ENCODE peak calls at places on chromosomes 16 and 17, in six cellular contexts. Z, B, I, H, D and J are unnamed samples.

GRCh38 chr16:69942099-69942491 is 9.0 kb upstream of the CLEC18A start:
- DNase-seq in Z (no peak), D (no peak), B (no peak), H (no peak), I (no peak), J (no peak)

GRCh38 chr17:76585649-76586593 is at the start of gene ST6GALNAC2:
- DNase-seq in I (peak), D (peak), Z (peak), B (peak), H (peak), J (no peak)

GRCh38 chr17:50181155-50181554 is 15.3 kb downstream of the SGCA start:
- DNase-seq in B (no peak), D (no peak), Z (no peak), I (no peak), H (no peak), J (no peak)

GRCh38 chr17:35666967-35667552 is 64.4 kb upstream of the RASL10B start:
- DNase-seq in I (no peak), Z (no peak), D (no peak), B (peak), H (no peak), J (no peak)

GRCh38 chr17:80688994-80689635 is 144.5 kb downstream of the RPTOR start:
- DNase-seq in B (no peak), H (no peak), I (no peak), D (no peak), Z (no peak), J (no peak)

GRCh38 chr16:2149630-2150417 is 1.4 kb downstream of the RAB26 start:
- DNase-seq in D (no peak), I (no peak), B (peak), Z (no peak), H (no peak), J (no peak)

GRCh38 chr17:44751806-44752205 is 7.0 kb upstream of the ADAM11 start:
- DNase-seq in B (no peak), D (no peak), Z (no peak), I (no peak), H (no peak), J (no peak)

GRCh38 chr17:78263063-78263735 is 31.8 kb downstream of the TMEM235 start:
- DNase-seq in B (no peak), Z (no peak), D (peak), I (no peak), H (no peak), J (no peak)

GRCh38 chr16:88358033-88358481 is 24.7 kb upstream of the ZNF469 start:
- DNase-seq in B (no peak), I (no peak), D (no peak), H (no peak), Z (no peak), J (no peak)

GRCh38 chr17:38574712-38575111 is 31.0 kb downstream of the SRCIN1 start:
- DNase-seq in I (no peak), Z (no peak), D (no peak), B (no peak), H (no peak), J (no peak)

GRCh38 chr16:84650062-84650991 is 2.0 kb downstream of the KLHL36 start:
- DNase-seq in I (no peak), Z (peak), H (no peak), D (no peak), B (peak), J (no peak)

GRCh38 chr16:69476920-69477418 is 52.5 kb downstream of the CYB5B start:
- DNase-seq in Z (peak), H (no peak), B (peak), I (peak), D (no peak), J (no peak)

GRCh38 chr16:87809150-87809902 is 43.5 kb upstream of the KLHDC4 start:
- DNase-seq in B (no peak), D (no peak), I (peak), Z (no peak), H (no peak), J (no peak)

GRCh38 chr16:57690782-57691471 is 3.7 kb upstream of the DRC7 start:
- DNase-seq in Z (no peak), D (no peak), H (no peak), I (no peak), B (no peak), J (no peak)

GRCh38 chr16:14007460-14007859 is 63.7 kb upstream of the MRTFB start:
- DNase-seq in Z (peak), I (no peak), B (peak), H (no peak), D (no peak), J (no peak)

GRCh38 chr16:83187404-83187803 is 560.6 kb downstream of the CDH13 start:
- DNase-seq in B (peak), H (no peak), D (no peak), Z (peak), I (peak), J (no peak)

GRCh38 chr17:1375615-1376014 is 24.4 kb downstream of the YWHAE start:
- DNase-seq in I (no peak), D (no peak), H (no peak), Z (no peak), B (no peak), J (no peak)

GRCh38 chr17:11896199-11896598 is 101.1 kb downstream of the ZNF18 start:
- DNase-seq in B (no peak), I (no peak), D (no peak), H (no peak), Z (no peak), J (no peak)

GRCh38 chr17:63740464-63741181 is 976 bp downstream of the STRADA start:
- DNase-seq in B (peak), D (no peak), H (peak), I (peak), Z (peak), J (no peak)

GRCh38 chr17:7258731-7259554 is 3.3 kb downstream of the CLDN7 start:
- DNase-seq in I (no peak), H (no peak), D (no peak), Z (peak), B (peak), J (no peak)

GRCh38 chr16:66979011-66979717 is 9.2 kb upstream of the CES4A start:
- DNase-seq in B (no peak), I (no peak), H (no peak), D (no peak), Z (peak), J (no peak)

GRCh38 chr16:58487566-58488351 is 12.2 kb upstream of the NDRG4 start:
- DNase-seq in H (peak), Z (peak), I (peak), D (peak), B (peak), J (peak)

GRCh38 chr16:81733295-81733694 is 45.8 kb upstream of the PLCG2 start:
- DNase-seq in Z (no peak), H (no peak), I (no peak), B (no peak), D (no peak), J (no peak)

GRCh38 chr16:66741131-66741900 is 10.1 kb downstream of the DYNC1LI2 start:
- DNase-seq in B (peak), I (no peak), H (peak), D (peak), Z (peak), J (no peak)

GRCh38 chr17:16924701-16925440 is 47.0 kb downstream of the TNFRSF13B start:
- DNase-seq in I (no peak), Z (no peak), B (no peak), H (no peak), D (no peak), J (no peak)

GRCh38 chr17:29140051-29140582 is 40.1 kb downstream of the MYO18A start:
- DNase-seq in D (peak), B (peak), Z (peak), I (no peak), H (peak), J (no peak)

GRCh38 chr16:74297296-74297665 is 667 bp downstream of the PSMD7 start:
- DNase-seq in H (peak), Z (peak), I (peak), B (peak), D (no peak), J (no peak)

GRCh38 chr16:85369741-85370528 is 243.2 kb upstream of the GSE1 start:
- DNase-seq in I (peak), Z (peak), D (peak), B (peak), H (peak), J (no peak)

GRCh38 chr17:27525316-27525715 is 69.1 kb downstream of the KSR1 start:
- DNase-seq in H (no peak), D (no peak), I (no peak), B (no peak), Z (no peak), J (no peak)

GRCh38 chr16:80006175-80006895 is 405.8 kb upstream of the MAF start:
- DNase-seq in D (no peak), Z (peak), I (no peak), B (peak), H (no peak), J (no peak)

GRCh38 chr17:80832266-80832676 is 159.4 kb upstream of the CHMP6 start:
- DNase-seq in B (peak), I (peak), H (peak), Z (peak), D (no peak), J (peak)

GRCh38 chr17:3385869-3386816 is at the start of gene OR3A2:
- DNase-seq in B (no peak), I (no peak), D (no peak), Z (no peak), H (peak), J (peak)

GRCh38 chr16:6081320-6081976 is 983.9 kb upstream of the EEF2KMT start:
- DNase-seq in H (peak), B (no peak), D (no peak), Z (no peak), I (no peak), J (peak)

GRCh38 chr16:22874394-22874793 is 60.4 kb downstream of the HS3ST2 start:
- DNase-seq in I (no peak), B (no peak), Z (no peak), H (no peak), D (no peak), J (no peak)

GRCh38 chr16:25747160-25747758 is 55.5 kb downstream of the HS3ST4 start:
- DNase-seq in I (no peak), D (no peak), Z (no peak), B (no peak), H (peak), J (peak)

GRCh38 chr16:66274335-66275110 is 92.0 kb upstream of the CDH5 start:
- DNase-seq in H (no peak), D (no peak), Z (peak), B (peak), I (no peak), J (no peak)

GRCh38 chr17:80476877-80477646 is 655 bp upstream of the NPTX1 start:
- DNase-seq in Z (no peak), B (no peak), D (no peak), H (peak), I (no peak), J (no peak)

GRCh38 chr17:17564323-17564722 is 27.2 kb downstream of the PEMT start:
- DNase-seq in B (no peak), I (no peak), Z (no peak), H (no peak), D (no peak), J (no peak)

GRCh38 chr16:70495425-70496182 is 27.8 kb downstream of the COG4 start:
- DNase-seq in Z (no peak), D (no peak), H (no peak), I (no peak), B (no peak), J (no peak)